ENCODE peak calls at places on chromosomes 13 and 19, in seven cellular contexts. One of them, this sample, is unnamed.

GRCh38 chr13:50678464-50679162 is 164.9 kb downstream of the DLEU7 start:
- DNase-seq in nephron progenitor cell: no peak
- DNase-seq in CD8-positive, alpha-beta T cell: no peak
- DNase-seq in mucosa of descending colon: no peak
- DNase-seq in epithelial cell of esophagus: peak
- DNase-seq in IMR-90: peak
- DNase-seq in left ventricle myocardium inferior: no peak
- DNase-seq in this sample: no peak

GRCh38 chr19:30082168-30082567 is 140.1 kb downstream of the URI1 start:
- DNase-seq in nephron progenitor cell: no peak
- DNase-seq in CD8-positive, alpha-beta T cell: no peak
- DNase-seq in mucosa of descending colon: no peak
- DNase-seq in epithelial cell of esophagus: no peak
- DNase-seq in IMR-90: no peak
- DNase-seq in left ventricle myocardium inferior: no peak
- DNase-seq in this sample: no peak

GRCh38 chr19:33171916-33172359 is 22.2 kb upstream of the LRP3 start:
- DNase-seq in nephron progenitor cell: no peak
- DNase-seq in CD8-positive, alpha-beta T cell: no peak
- DNase-seq in mucosa of descending colon: no peak
- DNase-seq in epithelial cell of esophagus: peak
- DNase-seq in IMR-90: peak
- DNase-seq in left ventricle myocardium inferior: no peak
- DNase-seq in this sample: no peak

GRCh38 chr13:41627425-41627824 is 170.1 kb downstream of the RGCC start:
- DNase-seq in nephron progenitor cell: no peak
- DNase-seq in CD8-positive, alpha-beta T cell: no peak
- DNase-seq in mucosa of descending colon: no peak
- DNase-seq in epithelial cell of esophagus: no peak
- DNase-seq in IMR-90: no peak
- DNase-seq in left ventricle myocardium inferior: no peak
- DNase-seq in this sample: no peak

GRCh38 chr19:2261438-2262172 is 5.4 kb upstream of the JSRP1 start:
- DNase-seq in nephron progenitor cell: no peak
- DNase-seq in CD8-positive, alpha-beta T cell: peak
- DNase-seq in mucosa of descending colon: peak
- DNase-seq in epithelial cell of esophagus: peak
- DNase-seq in IMR-90: no peak
- DNase-seq in left ventricle myocardium inferior: no peak
- DNase-seq in this sample: no peak

GRCh38 chr19:41701401-41702075 is 6.9 kb upstream of the CEACAM5 start:
- DNase-seq in nephron progenitor cell: no peak
- DNase-seq in CD8-positive, alpha-beta T cell: no peak
- DNase-seq in mucosa of descending colon: peak
- DNase-seq in epithelial cell of esophagus: no peak
- DNase-seq in IMR-90: no peak
- DNase-seq in left ventricle myocardium inferior: no peak
- DNase-seq in this sample: no peak

GRCh38 chr13:32682740-32683139 is 96.5 kb downstream of the PDS5B start:
- DNase-seq in nephron progenitor cell: no peak
- DNase-seq in CD8-positive, alpha-beta T cell: no peak
- DNase-seq in mucosa of descending colon: no peak
- DNase-seq in epithelial cell of esophagus: no peak
- DNase-seq in IMR-90: no peak
- DNase-seq in left ventricle myocardium inferior: no peak
- DNase-seq in this sample: no peak

GRCh38 chr13:40472427-40473220 is 193.8 kb downstream of the FOXO1 start:
- DNase-seq in nephron progenitor cell: no peak
- DNase-seq in CD8-positive, alpha-beta T cell: no peak
- DNase-seq in mucosa of descending colon: no peak
- DNase-seq in epithelial cell of esophagus: no peak
- DNase-seq in IMR-90: no peak
- DNase-seq in left ventricle myocardium inferior: no peak
- DNase-seq in this sample: no peak

GRCh38 chr13:32042567-32042966 is 11.0 kb downstream of the FRY start:
- DNase-seq in nephron progenitor cell: no peak
- DNase-seq in CD8-positive, alpha-beta T cell: no peak
- DNase-seq in mucosa of descending colon: no peak
- DNase-seq in epithelial cell of esophagus: no peak
- DNase-seq in IMR-90: no peak
- DNase-seq in left ventricle myocardium inferior: no peak
- DNase-seq in this sample: no peak

GRCh38 chr19:48506138-48506733 is 5.4 kb downstream of the LMTK3 start:
- DNase-seq in nephron progenitor cell: no peak
- DNase-seq in CD8-positive, alpha-beta T cell: no peak
- DNase-seq in mucosa of descending colon: no peak
- DNase-seq in epithelial cell of esophagus: peak
- DNase-seq in IMR-90: peak
- DNase-seq in left ventricle myocardium inferior: no peak
- DNase-seq in this sample: no peak

GRCh38 chr19:8503506-8503905 is 1.1 kb upstream of the PRAM1 start:
- DNase-seq in nephron progenitor cell: no peak
- DNase-seq in CD8-positive, alpha-beta T cell: no peak
- DNase-seq in mucosa of descending colon: no peak
- DNase-seq in epithelial cell of esophagus: no peak
- DNase-seq in IMR-90: no peak
- DNase-seq in left ventricle myocardium inferior: no peak
- DNase-seq in this sample: no peak

GRCh38 chr19:41064974-41065569 is 23.2 kb upstream of the CYP2A13 start:
- DNase-seq in nephron progenitor cell: no peak
- DNase-seq in CD8-positive, alpha-beta T cell: no peak
- DNase-seq in mucosa of descending colon: no peak
- DNase-seq in epithelial cell of esophagus: peak
- DNase-seq in IMR-90: peak
- DNase-seq in left ventricle myocardium inferior: no peak
- DNase-seq in this sample: no peak

GRCh38 chr19:35446194-35446593 is 1.9 kb upstream of the FFAR2 start:
- DNase-seq in nephron progenitor cell: no peak
- DNase-seq in CD8-positive, alpha-beta T cell: peak
- DNase-seq in mucosa of descending colon: no peak
- DNase-seq in epithelial cell of esophagus: no peak
- DNase-seq in IMR-90: no peak
- DNase-seq in left ventricle myocardium inferior: no peak
- DNase-seq in this sample: no peak

GRCh38 chr13:85093808-85094207 is 705.4 kb downstream of the SLITRK6 start:
- DNase-seq in nephron progenitor cell: no peak
- DNase-seq in CD8-positive, alpha-beta T cell: no peak
- DNase-seq in mucosa of descending colon: no peak
- DNase-seq in epithelial cell of esophagus: peak
- DNase-seq in IMR-90: no peak
- DNase-seq in left ventricle myocardium inferior: peak
- DNase-seq in this sample: no peak

DNA sequence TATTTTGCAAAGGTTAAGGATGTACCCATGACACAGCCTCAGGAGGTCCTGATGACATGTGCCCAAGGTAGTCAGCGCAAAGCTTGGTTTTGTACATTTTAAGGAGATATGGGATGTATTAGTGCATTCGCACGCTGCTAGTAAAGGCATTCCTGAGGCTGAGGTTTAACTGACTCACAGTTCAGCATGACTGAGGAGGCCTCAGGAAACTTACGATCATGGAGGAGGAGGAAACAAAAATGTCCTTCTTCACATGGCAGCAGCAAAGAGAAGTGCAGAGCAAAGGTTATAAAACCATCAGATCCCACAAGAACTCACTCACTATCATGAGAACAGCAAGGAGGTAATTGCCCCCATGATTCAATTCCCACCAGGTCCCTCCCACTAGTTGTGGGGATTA is 1017.4 kb downstream of the EFNB2 start:
- DNase-seq in nephron progenitor cell: no peak
- DNase-seq in CD8-positive, alpha-beta T cell: no peak
- DNase-seq in mucosa of descending colon: no peak
- DNase-seq in epithelial cell of esophagus: peak
- DNase-seq in IMR-90: peak
- DNase-seq in left ventricle myocardium inferior: no peak
- DNase-seq in this sample: no peak
- TF ChIP-seq CTCF in nephron progenitor cell: no peak
- TF ChIP-seq CTCF in CD8-positive, alpha-beta T cell: no peak
- TF ChIP-seq CTCF in mucosa of descending colon: no peak
- TF ChIP-seq CTCF in epithelial cell of esophagus: no peak
- TF ChIP-seq CTCF in IMR-90: no peak
- TF ChIP-seq CTCF in left ventricle myocardium inferior: no peak
- TF ChIP-seq CTCF in this sample: no peak

DNA sequence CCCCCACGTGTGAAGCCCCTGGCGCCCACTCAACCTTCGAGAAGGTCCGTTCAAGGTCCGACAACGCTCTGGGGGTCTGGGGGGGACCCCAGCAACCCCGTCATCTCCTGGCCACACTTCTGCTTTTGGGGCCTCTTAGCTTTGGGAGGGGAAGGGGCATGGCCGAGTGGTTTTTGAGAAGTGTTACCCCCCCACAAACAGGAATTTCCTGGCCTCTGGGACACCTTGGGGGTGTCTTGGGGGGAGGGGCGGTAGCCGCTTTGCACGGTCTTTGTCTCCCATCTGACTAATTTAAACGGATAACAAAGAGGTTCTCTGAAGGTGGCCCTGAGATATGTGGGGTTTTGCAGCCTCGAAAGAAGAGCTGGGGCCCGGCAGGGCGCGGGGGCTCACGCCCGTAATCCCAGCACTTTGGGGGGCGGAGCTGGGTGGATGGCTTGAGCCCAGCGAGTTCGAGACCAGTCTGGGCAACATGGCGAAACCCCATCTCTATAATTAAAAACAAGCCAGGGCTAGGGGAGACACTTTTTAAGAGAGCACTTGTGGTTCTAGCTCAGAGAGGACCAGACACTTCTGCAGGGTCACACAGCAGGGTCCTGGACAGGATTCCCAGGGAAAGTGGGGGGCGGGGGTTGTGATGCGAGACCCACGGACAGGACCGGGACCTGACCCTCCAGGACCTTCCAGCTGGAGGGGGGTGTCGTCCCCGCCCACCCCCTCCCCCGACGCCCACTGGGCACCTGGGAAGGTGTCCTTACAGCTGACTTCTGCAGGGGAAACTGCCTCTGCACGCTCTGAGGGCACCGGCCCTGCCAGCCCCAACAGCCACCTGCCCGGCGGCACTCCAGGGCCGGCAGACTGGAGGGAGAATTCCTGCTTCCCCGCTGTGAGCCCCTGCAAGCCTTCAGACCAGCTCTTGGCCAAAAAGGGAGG is 878 bp downstream of the CNN2 start:
- DNase-seq in nephron progenitor cell: no peak
- DNase-seq in CD8-positive, alpha-beta T cell: peak
- DNase-seq in mucosa of descending colon: peak
- DNase-seq in epithelial cell of esophagus: peak
- DNase-seq in IMR-90: no peak
- DNase-seq in left ventricle myocardium inferior: peak
- DNase-seq in this sample: no peak
- TF ChIP-seq CTCF in nephron progenitor cell: no peak
- TF ChIP-seq CTCF in CD8-positive, alpha-beta T cell: no peak
- TF ChIP-seq CTCF in mucosa of descending colon: no peak
- TF ChIP-seq CTCF in epithelial cell of esophagus: no peak
- TF ChIP-seq CTCF in IMR-90: no peak
- TF ChIP-seq CTCF in left ventricle myocardium inferior: no peak
- TF ChIP-seq CTCF in this sample: no peak

DNA sequence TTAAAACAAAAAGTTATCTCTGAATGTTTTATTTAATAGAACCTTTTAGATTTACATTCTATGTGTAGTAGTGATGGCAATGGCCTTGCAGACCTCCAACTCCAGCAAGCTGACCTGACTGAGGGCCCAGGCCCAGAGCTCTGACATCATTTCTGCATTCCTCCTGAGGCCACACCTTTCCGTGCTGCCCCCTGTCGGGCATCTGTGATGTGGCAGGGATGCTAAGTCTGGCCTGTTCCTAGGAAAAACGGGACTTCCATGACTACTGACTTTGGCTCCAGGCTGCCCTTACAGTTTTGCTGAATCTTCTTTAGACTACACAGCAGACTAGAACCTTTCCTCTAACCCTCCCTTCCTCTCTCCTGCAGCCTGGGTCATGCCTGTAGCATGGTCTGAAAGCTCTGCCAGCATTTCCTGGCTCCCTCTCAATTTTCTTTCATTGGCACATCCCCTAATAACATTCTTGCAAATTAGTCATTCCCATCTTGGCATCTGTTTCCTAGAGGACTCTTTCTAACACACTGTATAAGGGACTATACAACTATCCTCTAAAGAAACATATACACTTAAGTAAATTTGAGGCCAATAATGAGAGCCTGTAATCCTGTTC is 249.0 kb downstream of the GPC5 start:
- DNase-seq in nephron progenitor cell: peak
- DNase-seq in CD8-positive, alpha-beta T cell: no peak
- DNase-seq in mucosa of descending colon: peak
- DNase-seq in epithelial cell of esophagus: peak
- DNase-seq in IMR-90: peak
- DNase-seq in left ventricle myocardium inferior: no peak
- DNase-seq in this sample: no peak
- TF ChIP-seq CTCF in nephron progenitor cell: peak
- TF ChIP-seq CTCF in CD8-positive, alpha-beta T cell: no peak
- TF ChIP-seq CTCF in mucosa of descending colon: no peak
- TF ChIP-seq CTCF in epithelial cell of esophagus: peak
- TF ChIP-seq CTCF in IMR-90: no peak
- TF ChIP-seq CTCF in left ventricle myocardium inferior: peak
- TF ChIP-seq CTCF in this sample: peak

GRCh38 chr19:28409859-28410258 is 803.1 kb downstream of the UQCRFS1 start:
- DNase-seq in nephron progenitor cell: no peak
- DNase-seq in CD8-positive, alpha-beta T cell: no peak
- DNase-seq in mucosa of descending colon: no peak
- DNase-seq in epithelial cell of esophagus: no peak
- DNase-seq in IMR-90: no peak
- DNase-seq in left ventricle myocardium inferior: no peak
- DNase-seq in this sample: no peak
- TF ChIP-seq CTCF in nephron progenitor cell: no peak
- TF ChIP-seq CTCF in CD8-positive, alpha-beta T cell: no peak
- TF ChIP-seq CTCF in mucosa of descending colon: no peak
- TF ChIP-seq CTCF in epithelial cell of esophagus: no peak
- TF ChIP-seq CTCF in IMR-90: no peak
- TF ChIP-seq CTCF in left ventricle myocardium inferior: no peak
- TF ChIP-seq CTCF in this sample: no peak

This sample was measured in D721Med.